ENCODE peak calls at places on chromosomes 12 and 14, in five cellular contexts. W, F, T, L and B are unnamed samples.

GRCh38 chr14:54589076-54589475 is 22.1 kb downstream of the SAMD4A start:
- DNase-seq in L (no peak), T (no peak), W (no peak), F (peak; percentile 57), B (no peak)

GRCh38 chr14:99910337-99911268 is 117.4 kb downstream of the EML1 start:
- DNase-seq in L (no peak), T (no peak), F (peak; percentile 90), W (no peak), B (no peak)

GRCh38 chr12:92621833-92622232 is 81.0 kb upstream of the PLEKHG7 start:
- DNase-seq in T (no peak), L (no peak), F (no peak), W (no peak), B (no peak)

GRCh38 chr14:47846008-47846407 is 170.6 kb upstream of the MDGA2 start:
- DNase-seq in W (no peak), T (no peak), L (no peak), F (no peak), B (no peak)

GRCh38 chr12:89212339-89212771 is 139.9 kb downstream of the DUSP6 start:
- DNase-seq in L (no peak), F (peak; percentile 78), T (no peak), W (no peak), B (no peak)

GRCh38 chr12:113892556-113892955 is 73.6 kb downstream of the RBM19 start:
- DNase-seq in T (no peak), W (no peak), F (no peak), L (no peak), B (no peak)

GRCh38 chr12:570949-571794 is 92.1 kb downstream of the NINJ2 start:
- DNase-seq in T (no peak), F (peak; percentile 72), L (no peak), W (no peak), B (no peak)

GRCh38 chr12:85527192-85527591 is 247.2 kb downstream of the ALX1 start:
- DNase-seq in L (no peak), T (no peak), F (no peak), W (no peak), B (no peak)

GRCh38 chr14:94805726-94806288 is 35.9 kb upstream of the GSC start:
- DNase-seq in F (no peak), L (no peak), T (no peak), W (no peak), B (no peak)

GRCh38 chr14:93082576-93083001 is 33.1 kb downstream of the ITPK1 start:
- DNase-seq in F (no peak), L (no peak), T (no peak), W (no peak), B (no peak)